ENCODE peak calls at places on chromosomes 1 and 21, in seven cellular contexts. D, B, H, Z, W, Q and O are unnamed samples.
A peak's percentile ranks its signal among the peaks of the same experiment; 100 is the strongest.

GRCh38 chr1:206687915-206688442 is 3.3 kb downstream of the MAPKAPK2 start:
- DNase-seq in D (no peak), B (no peak), Z (no peak), Q (no peak), H (no peak), W (no peak), O (no peak)

GRCh38 chr1:61741682-61742619 is at the start of gene PATJ:
- DNase-seq in Z (peak; percentile 68), W (peak; percentile 78), D (peak; percentile 61), B (peak; percentile 26), H (peak; percentile 77), Q (peak; percentile 50), O (peak; percentile 51)

GRCh38 chr1:108897865-108898720 is 21.3 kb downstream of the GPSM2 start:
- DNase-seq in H (peak; percentile 52), D (no peak), B (no peak), Q (no peak), W (peak; percentile 33), Z (peak; percentile 11), O (no peak)

GRCh38 chr1:45485949-45486348 is 5.0 kb downstream of the TESK2 start:
- DNase-seq in Q (no peak), H (no peak), W (no peak), D (no peak), Z (no peak), B (no peak), O (no peak)

GRCh38 chr1:230382060-230382491 is 44.1 kb downstream of the PGBD5 start:
- DNase-seq in D (peak; percentile 23), Z (no peak), H (no peak), Q (no peak), B (no peak), W (no peak), O (no peak)

GRCh38 chr1:117568999-117569398 is 36.8 kb upstream of the TENT5C start:
- DNase-seq in Q (no peak), B (no peak), D (no peak), H (no peak), Z (no peak), W (no peak), O (no peak)

GRCh38 chr1:118049981-118050380 is 120.4 kb downstream of the WDR3 start:
- DNase-seq in W (no peak), Z (no peak), H (no peak), Q (no peak), D (no peak), B (no peak), O (no peak)

GRCh38 chr21:36647279-36648093 is 51.4 kb upstream of the SIM2 start:
- DNase-seq in H (no peak), Q (no peak), W (no peak), D (peak; percentile 40), B (no peak), Z (no peak), O (no peak)

GRCh38 chr1:57683037-57683928 is 259.4 kb upstream of the DAB1 start:
- DNase-seq in W (no peak), Z (no peak), D (no peak), H (no peak), B (no peak), Q (no peak), O (no peak)

GRCh38 chr1:205505791-205506190 is 1.3 kb downstream of the CDK18 start:
- DNase-seq in H (no peak), Z (no peak), Q (no peak), B (no peak), W (no peak), D (no peak), O (no peak)